ENCODE peak calls at places on chromosome 1, in six cellular contexts. G, I, H, T, V and B are unnamed samples.

GRCh38 chr1:119920104-119920968 is 24.0 kb upstream of the ADAM30 start:
- DNase-seq in H (no peak), T (no peak), I (no peak), V (no peak), G (no peak), B (no peak)

GRCh38 chr1:60897003-60897402 is 185.4 kb upstream of the NFIA start:
- DNase-seq in I (no peak), H (no peak), V (no peak), G (no peak), T (no peak), B (no peak)

GRCh38 chr1:216902669-216903388 is 179.6 kb upstream of the ESRRG start:
- DNase-seq in T (no peak), G (peak), V (no peak), H (no peak), I (peak), B (no peak)

GRCh38 chr1:56446531-56447098 is 132.7 kb downstream of the PLPP3 start:
- DNase-seq in T (no peak), H (no peak), I (no peak), G (no peak), V (no peak), B (no peak)

GRCh38 chr1:240649733-240650700 is 38.1 kb upstream of the GREM2 start:
- DNase-seq in V (no peak), T (no peak), G (no peak), H (no peak), I (no peak), B (no peak)

GRCh38 chr1:110011527-110012041 is 22.8 kb upstream of the STRIP1 start:
- DNase-seq in V (peak), G (peak), T (peak), H (no peak), I (peak), B (peak)

GRCh38 chr1:218817747-218818146 is 355.9 kb upstream of the LYPLAL1 start:
- DNase-seq in V (peak), H (no peak), G (no peak), T (no peak), I (no peak), B (no peak)

GRCh38 chr1:119859647-119860046 is 36.7 kb downstream of the ADAM30 start:
- DNase-seq in H (no peak), T (peak), G (no peak), V (peak), I (peak), B (no peak)

GRCh38 chr1:113931456-113931855 is 2.3 kb downstream of the HIPK1 start:
- DNase-seq in T (no peak), G (no peak), H (no peak), I (no peak), V (peak), B (no peak)

GRCh38 chr1:228177936-228178710 is 12.5 kb downstream of the IBA57 start:
- DNase-seq in G (no peak), V (no peak), H (no peak), T (no peak), I (no peak), B (no peak)

GRCh38 chr1:156935719-156936118 is 15.3 kb downstream of the LRRC71 start:
- DNase-seq in G (no peak), H (no peak), V (no peak), T (no peak), I (no peak), B (no peak)

GRCh38 chr1:38117444-38117887 is 70.9 kb upstream of the POU3F1 start:
- DNase-seq in T (no peak), G (no peak), V (no peak), I (no peak), H (no peak), B (no peak)

GRCh38 chr1:159826436-159827101 is at the start of gene SLAMF8:
- DNase-seq in H (peak), G (no peak), I (no peak), V (no peak), T (no peak), B (peak)

GRCh38 chr1:39564941-39565340 is 11.6 kb downstream of the PABPC4 start:
- DNase-seq in T (no peak), H (no peak), G (no peak), I (no peak), V (no peak), B (no peak)

GRCh38 chr1:223189903-223190724 is 47.1 kb upstream of the TLR5 start:
- DNase-seq in T (peak), G (no peak), V (no peak), I (peak), H (peak), B (peak)

GRCh38 chr1:230261918-230262650 is 164.0 kb downstream of the PGBD5 start:
- DNase-seq in I (no peak), T (no peak), G (no peak), V (no peak), H (no peak), B (no peak)

GRCh38 chr1:201573923-201574322 is 35.0 kb downstream of the NAV1 start:
- DNase-seq in H (no peak), G (no peak), T (no peak), V (no peak), I (no peak), B (no peak)

GRCh38 chr1:52127181-52128175 is 14.4 kb upstream of the ZFYVE9 start:
- DNase-seq in T (peak), H (no peak), I (peak), V (peak), G (peak), B (no peak)

GRCh38 chr1:196910208-196910607 is 22.4 kb downstream of the CFHR4 start:
- DNase-seq in H (no peak), T (no peak), V (peak), I (peak), G (no peak), B (no peak)

GRCh38 chr1:9410737-9411297 is 118.1 kb downstream of the SPSB1 start:
- DNase-seq in G (no peak), I (no peak), H (no peak), V (peak), T (peak), B (no peak)

GRCh38 chr1:53327183-53327941 is 508 bp downstream of the LRP8 start:
- DNase-seq in T (no peak), V (peak), H (peak), I (peak), G (no peak), B (peak)

GRCh38 chr1:232988572-232989040 is 38.2 kb downstream of the NTPCR start:
- DNase-seq in G (no peak), T (no peak), V (peak), H (no peak), I (peak), B (no peak)

GRCh38 chr1:246618240-246618639 is 52.0 kb downstream of the CNST start:
- DNase-seq in I (no peak), H (no peak), V (no peak), G (no peak), T (no peak), B (no peak)